ENCODE peak calls at places on chromosomes 4 and X, in nine cellular contexts. Z is PC-3, F is uterus, T is mammary epithelial cell, P is OCI-LY7, K is tibial artery, L is ovary, E is suprapubic skin, X is MM.1S. D is an unnamed sample.

GRCh38 chr4:80161413-80162058 is 35.8 kb upstream of the PRDM8 start:
- DNase-seq in K (no peak), Z (no peak), P (no peak), L (no peak), F (no peak), X (no peak), T (no peak), E (no peak), D (no peak)

GRCh38 chrX:3811331-3812311 is 98.2 kb upstream of the PRKX start:
- DNase-seq in K (no peak), T (peak; percentile 25), Z (no peak), L (peak; percentile 43), F (peak; percentile 18), E (no peak), X (peak; percentile 62), P (peak; percentile 58), D (no peak)

GRCh38 chr4:89658701-89659024 is 178.3 kb downstream of the SNCA start:
- DNase-seq in E (no peak), T (no peak), F (no peak), P (no peak), K (no peak), X (peak; percentile 51), L (no peak), Z (no peak), D (no peak)

GRCh38 chr4:121952290-121952689 is 430 bp upstream of the TRPC3 start:
- DNase-seq in X (no peak), F (no peak), T (no peak), E (no peak), P (no peak), K (no peak), Z (no peak), L (no peak), D (no peak)

GRCh38 chr4:17550549-17550948 is 26.4 kb upstream of the LAP3 start:
- DNase-seq in F (no peak), X (no peak), E (no peak), K (no peak), T (no peak), Z (no peak), L (no peak), P (no peak), D (no peak)

GRCh38 chr4:171017596-171017995 is 795.6 kb upstream of the GALNTL6 start:
- DNase-seq in Z (no peak), K (no peak), L (no peak), T (peak; percentile 2), X (no peak), P (no peak), E (no peak), F (no peak), D (no peak)

GRCh38 chr4:94399721-94400120 is 52.0 kb upstream of the PDLIM5 start:
- DNase-seq in Z (no peak), L (no peak), P (no peak), X (no peak), E (no peak), T (no peak), F (no peak), K (no peak), D (no peak)

GRCh38 chr4:119207051-119207450 is 5.5 kb upstream of the USP53 start:
- DNase-seq in P (no peak), F (no peak), E (no peak), Z (no peak), L (no peak), X (no peak), K (no peak), T (no peak), D (no peak)

GRCh38 chr4:185504098-185505047 is 30.9 kb downstream of the PDLIM3 start:
- DNase-seq in P (no peak), X (no peak), L (peak; percentile 79), K (peak; percentile 95), F (peak; percentile 57), T (no peak), E (no peak), Z (peak; percentile 52), D (peak; percentile 69)

GRCh38 chr4:129545599-129546278 is 449.8 kb downstream of the C4orf33 start:
- DNase-seq in K (peak; percentile 67), E (no peak), T (peak; percentile 29), P (no peak), Z (peak; percentile 5), X (no peak), F (peak; percentile 53), L (peak; percentile 25), D (no peak)

GRCh38 chr4:41573458-41574129 is 35.6 kb downstream of the LIMCH1 start:
- DNase-seq in E (no peak), X (no peak), Z (peak; percentile 57), K (no peak), T (no peak), F (no peak), P (no peak), L (no peak), D (no peak)

GRCh38 chrX:68209008-68209407 is 224.3 kb downstream of the OPHN1 start:
- DNase-seq in K (no peak), E (no peak), X (no peak), F (no peak), L (no peak), T (no peak), Z (no peak), P (no peak), D (no peak)

GRCh38 chr4:6153874-6154273 is 46.5 kb downstream of the JAKMIP1 start:
- DNase-seq in T (no peak), P (no peak), Z (no peak), X (no peak), L (no peak), K (no peak), E (no peak), F (no peak), D (no peak)

GRCh38 chrX:31093639-31093975 is 21.8 kb upstream of the FTHL17 start:
- DNase-seq in F (no peak), K (no peak), X (no peak), E (no peak), T (no peak), L (no peak), Z (no peak), P (no peak), D (no peak)

GRCh38 chr4:40122941-40123340 is 66.3 kb downstream of the N4BP2 start:
- DNase-seq in Z (peak; percentile 11), P (no peak), X (no peak), F (no peak), K (no peak), L (no peak), E (no peak), T (no peak), D (no peak)

GRCh38 chr4:40124690-40125089 is 68.0 kb downstream of the N4BP2 start:
- DNase-seq in T (no peak), L (no peak), F (no peak), P (no peak), K (no peak), E (no peak), X (no peak), Z (no peak), D (no peak)

GRCh38 chr4:40119344-40119743 is 62.7 kb downstream of the N4BP2 start:
- DNase-seq in P (no peak), K (no peak), T (no peak), X (no peak), Z (no peak), L (no peak), E (no peak), F (no peak), D (no peak)

GRCh38 chr4:40121515-40121914 is 64.9 kb downstream of the N4BP2 start:
- DNase-seq in P (no peak), L (no peak), Z (peak; percentile 79), K (no peak), E (no peak), X (no peak), T (peak; percentile 70), F (no peak), D (peak; percentile 80)
- H3K4me3 ChIP-seq in P (no peak overlapping the region), L (no peak overlapping the region), Z (no peak overlapping the region), K (no peak overlapping the region), E (no peak overlapping the region), X (no peak overlapping the region), T (no peak overlapping the region), F (no peak overlapping the region), D (no peak overlapping the region)

GRCh38 chrX:14932136-14932535 is 58.9 kb downstream of the MOSPD2 start:
- DNase-seq in E (no peak), K (no peak), L (no peak), P (no peak), F (no peak), Z (no peak), T (no peak), X (no peak), D (no peak)

GRCh38 chrX:14939644-14940043 is 66.4 kb downstream of the MOSPD2 start:
- DNase-seq in P (no peak), T (no peak), L (no peak), F (no peak), Z (no peak), E (no peak), K (no peak), X (no peak), D (no peak)

GRCh38 chrX:14936561-14936960 is 63.3 kb downstream of the MOSPD2 start:
- DNase-seq in K (no peak), P (no peak), E (no peak), T (peak; percentile 70), X (no peak), F (peak; percentile 61), Z (peak; percentile 69), L (no peak), D (no peak)

DNA sequence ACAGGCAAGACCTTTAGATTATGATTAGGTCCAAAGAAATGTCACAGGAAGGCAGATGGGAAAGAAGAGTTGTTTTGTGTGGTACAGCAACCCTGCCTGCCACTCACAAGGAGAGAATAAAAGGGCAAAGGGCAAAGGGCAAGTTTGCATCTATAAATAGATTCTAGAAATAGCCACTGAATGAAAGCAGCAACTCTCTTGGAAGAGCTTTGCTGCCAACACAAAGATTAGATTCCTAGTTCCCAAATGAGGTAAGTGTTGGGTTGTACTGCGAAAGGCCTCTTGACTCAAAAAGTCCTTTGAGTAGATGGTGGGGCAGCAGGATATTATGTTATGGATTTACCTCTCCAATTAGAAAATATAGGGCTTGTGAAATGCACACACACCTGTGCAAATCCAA is 61.2 kb downstream of the MOSPD2 start:
- DNase-seq in P (no peak), T (no peak), K (no peak), Z (no peak), E (no peak), X (no peak), F (no peak), L (no peak), D (no peak)
- H3K36me3 ChIP-seq in P (no peaks in the 10 kb centered on the region), T (no peaks in the 10 kb centered on the region), K (no peaks in the 10 kb centered on the region), Z (no peaks in the 10 kb centered on the region), E (no peaks in the 10 kb centered on the region), X (no peaks in the 10 kb centered on the region), F (no peaks in the 10 kb centered on the region), L (no peaks in the 10 kb centered on the region), D (no peaks in the 10 kb centered on the region)

GRCh38 chrX:623599-624323 is 6.8 kb upstream of the SHOX start:
- DNase-seq in P (no peak), F (no peak), L (no peak), K (no peak), X (peak; percentile 9), Z (no peak), T (no peak), E (no peak), D (no peak)
- H3K4me3 ChIP-seq in P (no peak overlapping the region), F (no peak overlapping the region), L (no peak overlapping the region), K (peak overlapping the region; percentile 19), X (no peak overlapping the region), Z (no peak overlapping the region), T (no peak overlapping the region), E (peak overlapping the region; percentile 29), D (no peak overlapping the region)

DNA sequence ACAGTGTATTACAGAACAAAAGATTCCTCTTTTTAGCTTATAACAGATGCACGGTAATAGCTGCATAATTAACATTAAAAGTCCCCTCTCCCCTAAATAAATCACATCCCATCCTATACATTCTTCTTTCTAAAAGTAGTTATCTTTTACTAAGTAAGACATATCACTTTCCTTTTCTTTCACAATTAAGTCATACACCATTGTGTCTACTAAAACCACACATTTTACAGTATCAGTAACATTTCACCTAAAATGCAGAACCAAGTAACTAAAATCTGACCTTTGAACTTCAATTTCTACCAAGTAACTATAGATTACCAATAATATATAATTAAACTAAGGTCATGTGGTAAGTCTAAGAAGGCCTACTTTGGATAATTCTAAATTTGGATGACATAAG is 14.2 kb downstream of the DHX15 start:
- DNase-seq in Z (no peak), F (no peak), P (no peak), L (no peak), K (no peak), T (no peak), X (no peak), E (no peak), D (no peak)
- H3K36me3 ChIP-seq in Z (peaks cover 53% of the 10 kb centered on the region), F (no peaks in the 10 kb centered on the region), P (peaks cover 99% of the 10 kb centered on the region), L (no peaks in the 10 kb centered on the region), K (peaks cover 10% of the 10 kb centered on the region), T (peaks cover 46% of the 10 kb centered on the region), X (peaks cover 36% of the 10 kb centered on the region), E (peaks cover 48% of the 10 kb centered on the region), D (no peaks in the 10 kb centered on the region)